ENCODE peak calls at places on chromosomes 2 and 18, in nine cellular contexts. One of them, this sample, is unnamed.
A peak's percentile ranks its signal among the peaks of the same experiment; 100 is the strongest.

GRCh38 chr2:207156045-207156444 is 9.7 kb downstream of the KLF7 start:
- DNase-seq in adipocyte: no peak
- DNase-seq in GDM1: no peak
- DNase-seq in ovary: no peak
- DNase-seq in HTR-8/SVneo: no peak
- DNase-seq in left lung: no peak
- DNase-seq in OCI-LY7: no peak
- DNase-seq in IMR-90: no peak
- DNase-seq in ascending aorta: no peak
- DNase-seq in this sample: no peak

GRCh38 chr2:143841935-143842334 is 678.0 kb downstream of the ZEB2 start:
- DNase-seq in ascending aorta: no peak
- DNase-seq in GDM1: peak; percentile 2
- DNase-seq in adipocyte: no peak
- DNase-seq in OCI-LY7: peak; percentile 15
- DNase-seq in IMR-90: peak; percentile 29
- DNase-seq in left lung: no peak
- DNase-seq in HTR-8/SVneo: no peak
- DNase-seq in ovary: no peak
- DNase-seq in this sample: no peak

GRCh38 chr2:8966123-8966908 is 37.2 kb downstream of the MBOAT2 start:
- DNase-seq in HTR-8/SVneo: no peak
- DNase-seq in OCI-LY7: no peak
- DNase-seq in ascending aorta: no peak
- DNase-seq in adipocyte: no peak
- DNase-seq in left lung: no peak
- DNase-seq in IMR-90: peak; percentile 36
- DNase-seq in GDM1: no peak
- DNase-seq in ovary: no peak
- DNase-seq in this sample: no peak

GRCh38 chr18:57544958-57545661 is 41.4 kb downstream of the FECH start:
- DNase-seq in left lung: no peak
- DNase-seq in ascending aorta: no peak
- DNase-seq in OCI-LY7: no peak
- DNase-seq in HTR-8/SVneo: no peak
- DNase-seq in GDM1: no peak
- DNase-seq in adipocyte: no peak
- DNase-seq in ovary: no peak
- DNase-seq in IMR-90: no peak
- DNase-seq in this sample: no peak

GRCh38 chr2:232438951-232439757 is 16.8 kb upstream of the ALPI start:
- DNase-seq in ascending aorta: no peak
- DNase-seq in adipocyte: peak; percentile 48
- DNase-seq in GDM1: no peak
- DNase-seq in IMR-90: no peak
- DNase-seq in OCI-LY7: peak; percentile 28
- DNase-seq in ovary: no peak
- DNase-seq in left lung: no peak
- DNase-seq in HTR-8/SVneo: no peak
- DNase-seq in this sample: no peak

GRCh38 chr2:201859886-201860285 is 53.5 kb downstream of the CDK15 start:
- DNase-seq in adipocyte: peak; percentile 60
- DNase-seq in ovary: no peak
- DNase-seq in ascending aorta: no peak
- DNase-seq in IMR-90: peak; percentile 91
- DNase-seq in GDM1: no peak
- DNase-seq in OCI-LY7: no peak
- DNase-seq in HTR-8/SVneo: no peak
- DNase-seq in left lung: no peak
- DNase-seq in this sample: no peak

GRCh38 chr2:121895723-121896571 is 140.5 kb downstream of the TSN start:
- DNase-seq in IMR-90: no peak
- DNase-seq in HTR-8/SVneo: no peak
- DNase-seq in ascending aorta: no peak
- DNase-seq in ovary: no peak
- DNase-seq in adipocyte: no peak
- DNase-seq in left lung: no peak
- DNase-seq in OCI-LY7: no peak
- DNase-seq in GDM1: no peak
- DNase-seq in this sample: no peak

GRCh38 chr18:63195410-63196159 is 124.0 kb downstream of the BCL2 start:
- DNase-seq in HTR-8/SVneo: no peak
- DNase-seq in IMR-90: no peak
- DNase-seq in adipocyte: no peak
- DNase-seq in GDM1: no peak
- DNase-seq in ascending aorta: no peak
- DNase-seq in left lung: no peak
- DNase-seq in OCI-LY7: no peak
- DNase-seq in ovary: no peak
- DNase-seq in this sample: no peak

GRCh38 chr2:40400336-40400953 is 51.4 kb downstream of the SLC8A1 start:
- DNase-seq in HTR-8/SVneo: no peak
- DNase-seq in IMR-90: no peak
- DNase-seq in OCI-LY7: no peak
- DNase-seq in ascending aorta: no peak
- DNase-seq in adipocyte: no peak
- DNase-seq in left lung: no peak
- DNase-seq in GDM1: no peak
- DNase-seq in ovary: no peak
- DNase-seq in this sample: no peak

GRCh38 chr2:240797500-240797895 is 22.5 kb downstream of the KIF1A start:
- DNase-seq in GDM1: no peak
- DNase-seq in ascending aorta: no peak
- DNase-seq in IMR-90: no peak
- DNase-seq in adipocyte: no peak
- DNase-seq in OCI-LY7: no peak
- DNase-seq in ovary: peak; percentile 8
- DNase-seq in left lung: peak; percentile 8
- DNase-seq in HTR-8/SVneo: no peak
- DNase-seq in this sample: peak; percentile 5

GRCh38 chr2:106094101-106094860 is 99.8 kb downstream of the UXS1 start:
- DNase-seq in HTR-8/SVneo: no peak
- DNase-seq in ascending aorta: no peak
- DNase-seq in left lung: no peak
- DNase-seq in adipocyte: no peak
- DNase-seq in OCI-LY7: no peak
- DNase-seq in IMR-90: no peak
- DNase-seq in GDM1: no peak
- DNase-seq in ovary: no peak
- DNase-seq in this sample: no peak

This sample was measured in uterus.